ENCODE peak calls at places on chromosomes 7 and 10, in seven cellular contexts. T, O, Q, Z, H, I and K are unnamed samples.
A peak's percentile ranks its signal among the peaks of the same experiment; 100 is the strongest.

GRCh38 chr7:3033136-3033535 is 10.5 kb downstream of the CARD11 start:
- DNase-seq in Q (no peak), Z (no peak), I (no peak), H (no peak), O (no peak), T (no peak), K (no peak)

GRCh38 chr10:121085386-121085785 is 234.2 kb downstream of the WDR11 start:
- DNase-seq in T (no peak), Q (no peak), I (no peak), O (no peak), H (no peak), Z (no peak), K (no peak)

GRCh38 chr7:20403356-20403755 is 72.7 kb downstream of the ITGB8 start:
- DNase-seq in Z (no peak), Q (no peak), I (no peak), O (no peak), T (no peak), H (no peak), K (no peak)

GRCh38 chr7:114530074-114530611 is 115.5 kb downstream of the FOXP2 start:
- DNase-seq in Q (no peak), O (no peak), Z (no peak), I (no peak), H (no peak), T (no peak), K (no peak)

GRCh38 chr7:106566672-106567071 is 94.3 kb downstream of the CCDC71L start:
- DNase-seq in T (no peak), O (no peak), I (no peak), Q (no peak), Z (no peak), H (no peak), K (no peak)

GRCh38 chr7:129676017-129676897 is 64.7 kb downstream of the NRF1 start:
- DNase-seq in H (no peak), Z (no peak), Q (no peak), I (no peak), O (no peak), T (no peak), K (no peak)

GRCh38 chr10:85542936-85543730 is 823.5 kb downstream of the GRID1 start:
- DNase-seq in I (no peak), O (no peak), T (no peak), H (no peak), Z (no peak), Q (no peak), K (no peak)

GRCh38 chr7:108395442-108395841 is 60.8 kb downstream of the NRCAM start:
- DNase-seq in H (no peak), Z (no peak), I (no peak), T (no peak), Q (no peak), O (no peak), K (no peak)

GRCh38 chr7:12062062-12062461 is 149.0 kb upstream of the TMEM106B start:
- DNase-seq in Z (no peak), I (no peak), Q (no peak), H (no peak), O (no peak), T (no peak), K (no peak)

GRCh38 chr7:154998481-154998880 is 4.4 kb downstream of the PAXIP1 start:
- DNase-seq in Z (no peak), T (no peak), O (no peak), Q (no peak), I (no peak), H (no peak), K (no peak)

GRCh38 chr7:139635521-139636240 is 112.2 kb downstream of the CLEC2L start:
- DNase-seq in O (no peak), H (no peak), Q (no peak), I (no peak), T (no peak), Z (no peak), K (no peak)

GRCh38 chr7:44471850-44472249 is 18.6 kb downstream of the NUDCD3 start:
- DNase-seq in T (no peak), O (no peak), I (no peak), Q (no peak), Z (no peak), H (peak; percentile 26), K (no peak)

GRCh38 chr10:63521389-63522128 is at the start of gene REEP3:
- DNase-seq in H (peak; percentile 82), T (peak; percentile 90), Q (peak; percentile 46), I (no peak), Z (no peak), O (no peak), K (no peak)

GRCh38 chr7:132362059-132362458 is 214.2 kb downstream of the PLXNA4 start:
- DNase-seq in T (no peak), Q (no peak), Z (no peak), I (no peak), H (no peak), O (no peak), K (no peak)

GRCh38 chr10:129033790-129034272 is 433.2 kb upstream of the MGMT start:
- DNase-seq in O (no peak), T (no peak), I (no peak), H (peak; percentile 41), Q (no peak), Z (no peak), K (no peak)

GRCh38 chr7:142248166-142249160 is 9.4 kb downstream of the PRSS58 start:
- DNase-seq in H (no peak), T (no peak), Q (no peak), Z (no peak), I (no peak), O (no peak), K (no peak)

GRCh38 chr7:140649566-140650205 is 9.1 kb upstream of the DENND2A start:
- DNase-seq in T (no peak), I (no peak), Q (no peak), Z (no peak), O (no peak), H (no peak), K (no peak)

GRCh38 chr7:28904539-28905143 is 53.5 kb downstream of the TRIL start:
- DNase-seq in H (no peak), I (no peak), Q (no peak), Z (no peak), T (peak; percentile 41), O (no peak), K (no peak)

GRCh38 chr10:5945561-5946418 is 31.6 kb downstream of the IL15RA start:
- DNase-seq in O (no peak), T (no peak), Z (no peak), H (no peak), Q (peak; percentile 10), I (no peak), K (no peak)

DNA sequence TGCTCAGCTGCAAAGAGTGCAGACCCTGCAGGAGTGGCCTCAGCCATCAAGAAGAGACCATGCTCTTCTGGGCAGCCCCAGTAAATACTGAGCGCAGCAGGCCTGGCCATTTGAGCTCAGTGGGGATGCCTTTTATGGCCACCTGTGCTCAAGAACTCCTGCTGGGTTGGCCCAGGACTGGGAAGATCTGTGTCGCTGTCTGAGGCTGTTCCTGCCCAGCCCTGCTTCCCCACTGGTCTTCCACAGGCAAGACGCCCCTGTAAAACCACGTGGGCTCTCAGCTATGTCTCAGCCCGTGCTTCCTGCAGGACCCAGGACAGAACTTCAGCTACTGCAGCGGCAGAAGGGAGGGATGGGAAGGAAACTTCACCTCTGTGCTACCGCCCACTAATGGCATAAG is 10.5 kb upstream of the PPIF start:
- DNase-seq in Q (no peak), H (no peak), Z (no peak), O (no peak), I (no peak), T (no peak), K (no peak)
- TF ChIP-seq SIN3A in Q (no peak), H (no peak), Z (no peak), O (no peak), I (no peak), T (no peak), K (no peak)

GRCh38 chr10:127024655-127025054 is 119.4 kb downstream of the DOCK1 start:
- DNase-seq in Z (no peak), Q (no peak), I (no peak), O (no peak), H (no peak), T (no peak), K (no peak)
- TF ChIP-seq SIN3A in Z (no peak), Q (no peak), I (no peak), O (no peak), H (no peak), T (no peak), K (no peak)

DNA sequence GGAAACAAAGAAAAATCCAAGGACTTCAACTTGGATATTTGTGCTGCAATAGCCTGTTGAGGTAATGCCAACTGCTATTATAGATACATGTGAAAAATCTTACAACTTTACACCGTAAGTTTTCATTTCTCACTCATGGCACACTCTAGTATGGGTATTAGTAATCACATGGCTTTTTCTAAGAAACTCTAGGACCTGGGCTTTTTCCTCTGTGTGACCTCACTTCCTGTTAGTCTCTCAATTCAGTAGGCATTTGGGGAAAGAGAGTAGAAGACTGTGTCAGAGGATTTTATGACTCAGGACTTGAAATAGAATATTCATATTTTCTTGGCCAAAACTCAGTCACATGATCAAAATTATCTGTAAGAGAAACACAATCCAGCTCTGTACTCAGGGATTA is 1049.9 kb downstream of the REEP3 start:
- DNase-seq in I (no peak), O (no peak), T (no peak), Z (no peak), Q (no peak), H (no peak), K (no peak)
- TF ChIP-seq SIN3A in I (no peak), O (no peak), T (no peak), Z (no peak), Q (no peak), H (no peak), K (no peak)

DNA sequence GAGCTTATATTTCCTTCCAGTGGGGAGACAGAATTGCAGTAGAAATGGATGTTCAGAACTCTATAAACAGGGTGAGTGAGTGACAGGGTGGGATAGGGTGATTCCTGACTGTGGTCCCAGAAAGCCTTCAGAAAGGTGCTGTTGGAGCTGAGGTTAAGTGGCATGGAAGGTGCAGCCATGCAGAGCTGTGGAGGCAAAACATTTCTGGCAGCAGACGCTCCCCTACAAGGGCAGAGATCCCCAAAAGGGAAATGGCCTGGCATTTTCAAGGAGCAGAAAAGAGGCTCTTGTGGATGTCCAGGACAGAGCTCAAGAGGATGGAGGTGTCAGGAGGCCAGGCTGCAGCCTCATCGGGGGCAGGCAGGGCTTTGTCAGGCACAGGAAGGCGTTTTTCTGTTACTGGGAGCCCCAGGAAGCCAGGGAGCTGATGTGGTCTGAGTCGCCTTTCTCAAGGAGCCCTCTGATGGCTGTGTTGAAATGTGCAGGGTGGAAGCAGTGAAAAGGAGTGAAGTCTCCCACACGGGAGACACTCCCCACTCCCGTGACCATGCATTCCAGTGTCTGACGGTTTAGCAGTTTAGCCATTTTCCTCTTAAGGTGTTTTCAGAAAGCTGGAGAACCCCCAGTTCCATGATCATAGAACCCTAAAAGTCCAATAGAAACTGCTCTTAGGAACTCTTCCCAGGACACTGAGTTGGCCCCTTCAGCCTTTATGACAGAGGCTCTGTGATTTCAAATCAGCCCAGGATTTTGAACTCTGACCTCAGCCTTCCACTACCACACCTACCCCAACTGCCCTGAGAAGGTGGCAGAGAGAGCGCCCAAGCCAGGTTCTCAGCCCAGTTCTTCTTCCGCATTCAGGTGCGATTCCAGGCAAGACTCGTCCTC is 96.2 kb downstream of the C10orf105 start:
- DNase-seq in O (no peak), H (peak; percentile 81), T (no peak), I (no peak), Q (no peak), Z (no peak), K (no peak)
- TF ChIP-seq SIN3A in O (no peak), H (no peak), T (no peak), I (no peak), Q (no peak), Z (no peak), K (no peak)

DNA sequence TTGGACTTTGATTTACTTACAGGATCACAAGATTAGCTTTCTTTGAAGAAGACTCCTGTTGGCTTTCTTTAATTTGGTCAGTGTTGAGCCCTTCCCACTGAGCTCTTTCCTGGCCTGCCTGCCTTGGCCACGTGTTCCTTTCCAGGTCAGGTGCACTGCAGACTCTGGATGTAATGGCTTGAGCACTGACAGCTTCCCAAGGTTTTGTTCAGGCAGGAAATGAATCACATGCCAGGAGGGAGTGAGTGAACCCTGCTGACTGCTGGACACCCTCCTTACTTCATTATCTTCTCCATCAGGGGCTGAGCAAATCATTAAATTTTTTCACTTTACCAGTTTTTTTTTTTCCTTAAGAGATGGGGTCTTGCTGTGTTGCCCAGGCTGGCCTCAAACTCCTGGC is 29.8 kb downstream of the SNX10 start:
- DNase-seq in Z (no peak), H (no peak), O (no peak), I (no peak), T (no peak), Q (no peak), K (no peak)
- TF ChIP-seq SIN3A in Z (no peak), H (no peak), O (no peak), I (no peak), T (no peak), Q (no peak), K (no peak)